ENCODE peak calls at places on chromosomes 16 and 17, in four cellular contexts. S is A549, R is HepG2, T is H1. K is an unnamed sample.

GRCh38 chr17:37791434-37791833 is 46.6 kb upstream of the HNF1B start:
- DNase-seq in S (peak), R (peak), T (no peak), K (peak)

GRCh38 chr16:3020247-3020603 is at the start of gene TNFRSF12A:
- DNase-seq in S (peak), R (peak), T (no peak), K (peak)

GRCh38 chr16:84236671-84237070 is 3.1 kb downstream of the KCNG4 start:
- DNase-seq in S (no peak), R (no peak), T (no peak), K (no peak)

GRCh38 chr16:9091867-9092281 is 430 bp downstream of the HAPSTR1 start:
- DNase-seq in S (peak), R (no peak), T (no peak), K (peak)

GRCh38 chr16:19765860-19766553 is 47.9 kb downstream of the IQCK start:
- DNase-seq in S (no peak), R (no peak), T (no peak), K (no peak)

GRCh38 chr16:1989826-1990335 is at the start of gene SYNGR3:
- DNase-seq in S (no peak), R (no peak), T (no peak), K (no peak)

GRCh38 chr17:16419929-16420271 is 4.5 kb downstream of the TRPV2 start:
- DNase-seq in S (no peak), R (no peak), T (no peak), K (peak)

GRCh38 chr17:61400058-61400785 is 579 bp downstream of the TBX2 start:
- DNase-seq in S (peak), R (no peak), T (no peak), K (no peak)

GRCh38 chr16:67530013-67530939 is 1.6 kb downstream of the RIPOR1 start:
- DNase-seq in S (no peak), R (no peak), T (no peak), K (peak)

GRCh38 chr16:48318630-48319029 is 66.6 kb downstream of the SIAH1 start:
- DNase-seq in S (no peak), R (no peak), T (peak), K (peak)

GRCh38 chr17:68295086-68295485 is 3.8 kb downstream of the ARSG start:
- DNase-seq in S (no peak), R (no peak), T (no peak), K (no peak)

GRCh38 chr16:69150146-69150865 is 17.9 kb downstream of the UTP4 start:
- DNase-seq in S (peak), R (peak), T (no peak), K (peak)

GRCh38 chr17:79950711-79951110 is 85.0 kb downstream of the TBC1D16 start:
- DNase-seq in S (no peak), R (no peak), T (no peak), K (no peak)

GRCh38 chr17:2964831-2965230 is 98.6 kb downstream of the OR1D5 start:
- DNase-seq in S (no peak), R (no peak), T (no peak), K (no peak)
- TF ChIP-seq MAX in S (no peak), R (no peak), T (no peak), K (no peak)

GRCh38 chr17:4049546-4049945 is 85.3 kb upstream of the ATP2A3 start:
- DNase-seq in S (no peak), R (no peak), T (no peak), K (no peak)

GRCh38 chr17:4040784-4041183 is 76.5 kb upstream of the ATP2A3 start:
- DNase-seq in S (no peak), R (no peak), T (no peak), K (no peak)

GRCh38 chr17:4048218-4048617 is 84.0 kb upstream of the ATP2A3 start:
- DNase-seq in S (peak), R (no peak), T (no peak), K (no peak)

GRCh38 chr17:4045477-4045876 is 81.2 kb upstream of the ATP2A3 start:
- DNase-seq in S (no peak), R (no peak), T (no peak), K (no peak)

DNA sequence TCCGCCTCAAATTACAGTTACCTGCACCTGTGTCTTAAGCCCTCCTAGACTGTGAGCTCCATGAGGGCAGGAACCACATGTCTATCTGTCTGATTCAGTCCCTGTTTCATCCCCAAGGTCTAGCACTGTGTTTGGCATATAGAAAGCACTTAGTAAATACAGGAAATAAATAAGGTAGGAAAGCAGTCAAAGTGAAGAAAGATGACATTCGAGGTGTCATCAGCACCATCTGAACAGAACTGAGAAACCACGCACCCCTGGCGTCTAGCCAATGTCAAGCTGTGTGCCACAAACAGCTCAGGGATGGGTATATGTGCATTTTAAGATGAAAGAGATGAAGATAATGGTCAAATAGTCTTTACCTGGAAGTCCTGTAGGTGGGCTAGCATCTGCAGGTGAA is 79.6 kb upstream of the ATP2A3 start:
- DNase-seq in S (no peak), R (no peak), T (no peak), K (no peak)
- TF ChIP-seq MAX in S (no peak), R (no peak), T (no peak), K (no peak)

DNA sequence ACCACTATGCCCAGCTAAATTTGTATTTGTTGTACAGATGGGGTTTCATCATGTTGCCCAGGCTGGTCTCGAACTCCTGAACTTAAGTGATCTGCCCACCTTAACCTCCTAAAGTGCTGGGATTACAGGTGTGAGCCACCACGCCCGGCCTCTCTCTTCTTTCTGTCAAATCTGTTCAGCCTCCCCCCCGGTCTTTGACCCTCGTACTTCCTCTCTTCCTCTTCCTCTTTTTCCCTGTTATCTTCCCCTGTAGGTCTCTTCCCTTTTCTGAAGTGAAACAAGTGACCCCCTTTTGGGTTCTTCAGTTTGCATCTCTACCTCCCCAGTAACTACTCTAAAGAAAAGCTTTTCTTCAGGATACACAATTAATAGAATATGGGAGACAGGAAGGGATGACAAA is 31.7 kb upstream of the DHX40 start:
- DNase-seq in S (no peak), R (no peak), T (no peak), K (peak)
- TF ChIP-seq MAX in S (no peak), R (no peak), T (no peak), K (no peak)

DNA sequence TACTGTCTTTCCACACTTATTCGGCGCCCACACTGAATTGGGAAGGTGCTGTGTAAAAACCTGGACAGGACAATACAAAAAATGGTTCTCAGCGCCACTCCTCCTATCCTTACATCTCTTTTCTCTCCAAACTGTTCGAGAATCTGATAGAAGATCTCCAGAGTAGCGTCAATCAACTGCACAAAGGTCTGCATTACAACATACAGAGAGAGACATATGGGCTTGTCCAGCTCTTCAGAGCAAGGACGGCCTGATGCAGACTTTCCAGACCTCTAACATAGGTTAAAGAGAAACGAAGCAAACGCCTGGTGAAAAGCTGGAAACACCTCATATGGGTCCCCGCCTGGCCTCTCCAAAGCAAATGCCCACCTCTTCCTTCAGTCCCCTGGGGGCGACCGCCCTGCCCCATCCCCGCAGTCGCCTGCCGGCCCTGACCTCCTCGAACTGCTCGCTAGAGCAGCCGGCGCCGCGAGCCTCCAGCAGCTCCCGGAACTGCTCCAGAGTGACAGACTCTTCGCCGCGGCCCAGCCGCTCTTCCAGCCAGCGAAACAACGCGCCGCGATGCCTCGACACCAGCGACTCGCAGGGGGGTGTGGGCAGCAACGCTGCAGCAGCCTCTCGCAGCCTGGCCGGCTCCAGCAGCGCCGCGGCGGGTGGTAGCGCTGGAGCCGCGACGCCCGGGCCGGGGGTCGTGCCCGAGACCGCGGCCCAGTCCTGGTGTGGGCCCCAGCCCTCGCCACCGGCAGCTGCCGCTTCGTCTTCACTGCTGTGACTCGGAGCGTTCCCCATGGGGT is 526 bp downstream of the ZZEF1 start:
- DNase-seq in S (peak), R (peak), T (no peak), K (peak)
- TF ChIP-seq MAX in S (no peak), R (no peak), T (no peak), K (no peak)

GRCh38 chr17:49557204-49558024 is 18.3 kb upstream of the NXPH3 start:
- DNase-seq in S (peak), R (peak), T (no peak), K (peak)
- TF ChIP-seq MAX in S (no peak), R (no peak), T (no peak), K (no peak)

GRCh38 chr16:65002265-65002664 is 119.6 kb downstream of the CDH11 start:
- DNase-seq in S (no peak), R (no peak), T (no peak), K (no peak)

GRCh38 chr16:64996641-64997040 is 125.2 kb downstream of the CDH11 start:
- DNase-seq in S (no peak), R (no peak), T (no peak), K (no peak)

GRCh38 chr16:65000654-65001053 is 121.2 kb downstream of the CDH11 start:
- DNase-seq in S (no peak), R (no peak), T (no peak), K (no peak)

GRCh38 chr16:64993464-64993863 is 128.4 kb downstream of the CDH11 start:
- DNase-seq in S (no peak), R (no peak), T (no peak), K (no peak)

GRCh38 chr16:64997121-64997520 is 124.7 kb downstream of the CDH11 start:
- DNase-seq in S (no peak), R (no peak), T (no peak), K (no peak)
- TF ChIP-seq MAX in S (no peak), R (no peak), T (no peak), K (no peak)

DNA sequence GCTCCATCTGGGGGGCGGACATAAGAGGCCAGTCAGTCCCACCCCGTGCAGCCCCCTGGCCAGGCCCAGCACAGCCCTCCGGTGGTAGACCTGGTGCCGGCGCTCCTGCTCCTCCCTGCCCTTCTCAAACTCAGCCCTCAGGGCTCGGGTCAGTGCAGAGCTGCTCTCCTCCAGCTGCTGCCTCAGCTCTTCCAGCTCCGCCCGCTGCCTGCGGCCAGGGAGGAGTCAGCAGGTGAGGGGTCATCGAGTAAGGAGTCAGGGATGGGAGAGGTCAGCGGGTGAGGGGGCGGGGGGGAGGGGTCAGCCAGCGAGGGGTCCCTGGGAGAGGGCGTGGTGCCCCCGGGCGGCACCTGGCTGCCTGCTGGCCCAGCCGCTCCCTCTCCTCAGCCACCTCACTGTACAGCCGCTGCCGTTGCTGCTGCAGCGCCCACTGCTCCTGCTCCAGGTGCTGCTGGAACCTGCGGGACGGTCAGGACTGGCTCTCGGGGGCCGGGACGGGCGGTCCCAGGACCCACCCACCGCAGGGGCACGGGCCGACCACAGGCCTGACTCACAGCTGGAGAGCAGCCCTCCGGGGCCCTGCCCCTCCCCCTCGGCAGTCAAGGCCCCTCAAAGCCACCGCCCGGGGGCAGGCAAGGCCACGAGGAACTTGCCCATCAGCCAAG is 26.5 kb upstream of the AATK start:
- DNase-seq in S (no peak), R (no peak), T (no peak), K (no peak)
- TF ChIP-seq MAX in S (no peak), R (no peak), T (no peak), K (no peak)

DNA sequence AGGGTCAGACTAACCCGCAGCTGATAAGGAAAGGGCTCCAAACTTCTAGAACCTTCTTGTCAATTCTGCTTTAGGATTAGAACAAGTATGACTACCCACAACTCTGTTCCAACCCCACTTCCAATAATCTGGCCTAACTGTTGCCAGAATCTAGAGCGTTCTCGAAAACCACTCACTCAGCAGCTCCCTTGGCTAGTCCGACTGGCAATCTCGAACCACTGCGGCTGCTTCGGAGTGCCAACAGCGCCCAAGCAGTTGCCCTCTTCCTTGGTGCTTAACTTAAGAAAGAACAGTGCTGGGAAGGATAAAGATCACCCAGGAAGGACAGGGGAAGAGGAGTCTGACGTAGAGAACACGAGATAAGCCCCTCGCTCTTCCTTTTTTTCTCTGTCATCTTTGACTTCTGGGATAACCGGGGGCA is 818 bp downstream of the DNAJC7 start:
- DNase-seq in S (no peak), R (no peak), T (no peak), K (no peak)
- TF ChIP-seq MAX in S (no peak), R (no peak), T (no peak), K (no peak)

GRCh38 chr17:42114118-42114517 is 1.6 kb upstream of the DHX58 start:
- DNase-seq in S (no peak), R (no peak), T (no peak), K (no peak)

GRCh38 chr17:42113293-42114069 is 967 bp upstream of the DHX58 start:
- DNase-seq in S (no peak), R (no peak), T (no peak), K (no peak)

GRCh38 chr17:42111265-42111636 is 1.3 kb downstream of the DHX58 start:
- DNase-seq in S (no peak), R (no peak), T (no peak), K (no peak)

GRCh38 chr17:42111901-42112551 is 488 bp downstream of the DHX58 start:
- DNase-seq in S (no peak), R (no peak), T (no peak), K (no peak)

DNA sequence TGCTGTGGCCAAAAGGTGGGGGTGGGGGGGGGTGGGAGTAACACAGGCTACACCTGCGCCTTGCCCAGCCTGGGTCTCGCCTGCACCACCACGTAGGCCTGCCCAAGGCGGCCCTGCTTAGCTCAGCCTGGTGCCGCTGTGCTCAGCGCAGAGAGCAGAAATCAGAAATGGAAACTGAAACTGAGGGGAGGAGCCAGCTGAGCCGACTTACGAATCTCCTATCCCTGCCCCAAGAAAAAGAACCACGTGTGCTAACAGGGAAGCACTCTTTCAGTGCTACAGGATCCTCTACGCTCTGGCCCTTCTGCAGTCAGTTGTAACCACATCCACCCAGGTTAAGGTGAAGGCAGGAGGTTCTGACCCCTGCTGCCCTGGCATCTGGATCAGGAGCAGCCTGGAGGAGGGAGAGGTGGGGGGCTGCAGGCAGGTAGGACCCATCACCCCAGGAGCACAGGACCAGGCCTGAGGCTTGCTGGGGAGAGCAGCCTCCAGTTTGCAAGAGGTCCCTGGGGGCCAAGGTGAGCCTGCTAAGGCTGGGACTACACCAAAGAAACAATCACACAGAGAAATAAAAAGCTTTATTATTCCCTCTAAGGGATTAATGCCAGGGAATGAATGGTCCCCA is at the start of gene DHX58:
- DNase-seq in S (peak), R (peak), T (no peak), K (peak)
- TF ChIP-seq MAX in S (no peak), R (no peak), T (no peak), K (peak)

DNA sequence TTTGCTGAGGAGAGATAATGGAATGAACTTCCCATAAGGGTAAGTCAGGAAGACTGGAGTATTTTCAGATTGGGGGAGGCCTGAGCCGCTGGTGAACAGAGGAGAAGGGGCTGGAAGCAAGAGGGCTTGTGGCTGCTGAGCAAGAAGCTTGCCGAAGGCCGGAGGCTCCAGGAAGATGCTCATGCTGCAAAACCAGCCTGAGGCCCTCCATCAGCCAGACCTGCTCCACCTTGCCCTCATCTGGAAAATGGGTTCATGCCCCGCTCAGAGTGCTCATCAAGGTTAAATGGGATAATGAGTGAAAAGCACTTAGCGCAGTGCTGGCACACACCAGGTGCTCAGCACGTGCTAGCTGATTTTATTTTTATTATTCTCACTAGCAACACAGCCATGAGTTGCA is 5.5 kb upstream of the ASGR1 start:
- DNase-seq in S (no peak), R (no peak), T (no peak), K (no peak)
- TF ChIP-seq MAX in S (no peak), R (no peak), T (no peak), K (no peak)

K was measured in NB4.